ENCODE peak calls at places on chromosome 14, in four cellular contexts. I, U, O and H are unnamed samples.

GRCh38 chr14:64947710-64948611 is 5.4 kb upstream of the GPX2 start:
- DNase-seq in O (no peak), I (no peak), U (no peak), H (no peak)

GRCh38 chr14:61322011-61322798 is 826 bp downstream of the PRKCH start:
- DNase-seq in I (no peak), U (no peak), O (no peak), H (no peak)

GRCh38 chr14:100422556-100423420 is 99.6 kb downstream of the SLC25A47 start:
- DNase-seq in O (no peak), I (no peak), U (no peak), H (no peak)

GRCh38 chr14:70993931-70994330 is 86.7 kb downstream of the PCNX1 start:
- DNase-seq in I (no peak), O (no peak), U (no peak), H (no peak)

GRCh38 chr14:88422919-88423318 is 37.5 kb downstream of the SPATA7 start:
- DNase-seq in U (peak), O (peak), I (no peak), H (no peak)

GRCh38 chr14:32306549-32306948 is 22.5 kb upstream of the AKAP6 start:
- DNase-seq in I (no peak), U (no peak), O (no peak), H (no peak)

GRCh38 chr14:65359503-65359902 is 53.0 kb upstream of the FUT8 start:
- DNase-seq in O (no peak), U (no peak), I (no peak), H (no peak)

GRCh38 chr14:31939934-31940333 is 137.2 kb upstream of the ARHGAP5 start:
- DNase-seq in I (no peak), O (no peak), U (no peak), H (no peak)

GRCh38 chr14:49586673-49587460 is 687 bp upstream of the RPS29 start:
- DNase-seq in I (peak), U (peak), O (peak), H (peak)

GRCh38 chr14:35365130-35366047 is 39.2 kb downstream of the NFKBIA start:
- DNase-seq in U (peak), O (peak), I (peak), H (no peak)

GRCh38 chr14:35895256-35895655 is 69.1 kb downstream of the BRMS1L start:
- DNase-seq in I (no peak), O (no peak), U (no peak), H (no peak)

GRCh38 chr14:95313707-95314106 is 6.0 kb downstream of the CLMN start:
- DNase-seq in I (peak), O (peak), U (no peak), H (no peak)

GRCh38 chr14:77002889-77003288 is 25.6 kb downstream of the IRF2BPL start:
- DNase-seq in I (no peak), O (no peak), U (no peak), H (no peak)

GRCh38 chr14:71139058-71139946 is 232.0 kb downstream of the PCNX1 start:
- DNase-seq in O (peak), U (no peak), I (peak), H (peak)

GRCh38 chr14:21136024-21136423 is 19.8 kb downstream of the OR5AU1 start:
- DNase-seq in U (no peak), O (no peak), I (peak), H (no peak)

GRCh38 chr14:95943699-95944098 is 67.1 kb downstream of the TUNAR start:
- DNase-seq in U (no peak), I (no peak), O (no peak), H (no peak)

GRCh38 chr14:102813691-102814090 is 36.4 kb downstream of the TRAF3 start:
- DNase-seq in U (no peak), O (no peak), I (no peak), H (no peak)

GRCh38 chr14:82182646-82183045 is 649.0 kb upstream of the SEL1L start:
- DNase-seq in O (no peak), U (no peak), I (no peak), H (no peak)

GRCh38 chr14:71478542-71478941 is 453.7 kb upstream of the RGS6 start:
- DNase-seq in I (no peak), U (no peak), O (no peak), H (no peak)

GRCh38 chr14:66918527-66918926 is 270.7 kb upstream of the GARIN2 start:
- DNase-seq in O (no peak), I (no peak), U (no peak), H (no peak)

GRCh38 chr14:95143813-95144620 is 13.3 kb downstream of the DICER1 start:
- DNase-seq in O (no peak), U (no peak), I (peak), H (no peak)

GRCh38 chr14:48274826-48275225 is 599.4 kb upstream of the MDGA2 start:
- DNase-seq in I (no peak), U (no peak), O (no peak), H (no peak)

GRCh38 chr14:71324767-71325272 is 417.6 kb downstream of the PCNX1 start:
- DNase-seq in I (peak), U (no peak), O (no peak), H (peak)

GRCh38 chr14:50099335-50099734 is 17.0 kb downstream of the VCPKMT start:
- DNase-seq in I (no peak), U (no peak), O (no peak), H (no peak)

GRCh38 chr14:32428149-32428548 is 99.1 kb downstream of the AKAP6 start:
- DNase-seq in I (no peak), O (no peak), U (no peak), H (no peak)

GRCh38 chr14:36619853-36620252 is 37.4 kb upstream of the NKX2-8 start:
- DNase-seq in O (no peak), I (no peak), U (no peak), H (no peak)

GRCh38 chr14:60815371-60815770 is 80.8 kb downstream of the MNAT1 start:
- DNase-seq in U (no peak), O (no peak), I (peak), H (no peak)

GRCh38 chr14:71600309-71600708 is 331.9 kb upstream of the RGS6 start:
- DNase-seq in O (no peak), I (no peak), U (no peak), H (no peak)

GRCh38 chr14:21505009-21505553 is 6.1 kb downstream of the METTL3 start:
- DNase-seq in O (no peak), I (peak), U (no peak), H (no peak)

GRCh38 chr14:52950410-52950897 is 396 bp downstream of the FERMT2 start:
- DNase-seq in I (no peak), U (no peak), O (peak), H (peak)

DNA sequence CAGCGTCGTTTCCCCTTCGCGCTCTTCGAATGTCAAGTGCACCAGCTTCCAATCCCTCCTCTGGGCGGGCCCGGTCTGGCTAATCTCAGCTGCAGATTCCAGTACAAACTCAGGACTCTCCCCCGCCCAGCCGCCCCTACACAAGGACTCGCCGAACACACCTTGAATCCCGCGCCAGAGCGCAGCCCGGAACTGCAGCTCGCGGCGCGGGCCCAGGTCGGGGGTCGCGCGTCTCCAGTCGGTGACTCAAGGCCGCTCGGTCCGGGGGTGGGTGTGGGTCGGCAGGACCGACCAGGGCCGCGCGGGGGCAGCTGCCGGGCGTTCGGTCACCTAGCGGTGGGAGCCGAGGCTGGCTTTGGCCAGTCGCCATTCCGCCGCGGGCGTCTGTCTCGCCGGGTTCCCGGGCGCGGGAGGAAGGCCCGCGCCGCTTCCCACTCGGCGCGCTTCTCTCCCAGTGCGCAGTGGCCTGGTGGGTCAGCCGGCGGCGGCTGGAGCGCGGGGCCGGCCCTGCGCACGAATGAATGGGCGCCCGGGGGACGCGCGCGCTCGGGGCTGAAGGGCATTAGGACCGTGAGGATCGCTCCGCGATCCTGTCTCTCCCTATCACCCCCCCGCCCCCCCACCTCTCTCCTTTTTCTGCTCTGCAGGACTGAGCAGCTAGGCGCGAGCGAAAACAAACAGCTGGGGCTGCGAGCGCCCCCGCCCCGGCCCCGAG is at the start of gene GALNT16:
- DNase-seq in U (no peak), O (no peak), I (peak), H (peak)
- TF ChIP-seq CTCF in U (peak), O (peak), I (no peak), H (no peak)

GRCh38 chr14:104634031-104634760 is 29.6 kb upstream of the TMEM179 start:
- DNase-seq in O (no peak), I (no peak), U (no peak), H (no peak)

GRCh38 chr14:104634886-104635570 is 30.5 kb upstream of the TMEM179 start:
- DNase-seq in O (no peak), U (no peak), I (no peak), H (no peak)

GRCh38 chr14:104635717-104636116 is 31.1 kb upstream of the TMEM179 start:
- DNase-seq in O (no peak), U (no peak), I (no peak), H (no peak)

GRCh38 chr14:104637546-104638003 is 33.0 kb upstream of the TMEM179 start:
- DNase-seq in U (no peak), O (no peak), I (no peak), H (no peak)

DNA sequence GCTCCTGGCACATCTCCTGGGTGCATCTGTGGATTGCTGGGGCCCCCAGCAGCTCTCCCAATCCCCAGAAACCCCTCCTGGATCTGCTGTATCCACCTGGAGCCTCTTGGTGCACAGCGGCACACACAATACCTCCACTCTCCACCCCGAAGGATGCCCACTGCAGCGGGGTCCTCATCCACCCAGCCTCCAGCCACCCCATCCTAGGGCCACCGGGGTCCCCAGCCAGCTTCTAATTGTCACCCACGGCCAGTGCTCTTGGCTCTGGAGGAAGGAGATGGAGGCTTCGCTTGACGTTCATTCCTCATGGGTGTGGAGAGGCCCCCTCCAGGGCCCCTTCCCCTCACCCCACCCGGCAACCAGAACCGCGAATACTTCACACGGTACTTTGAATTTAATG is 31.6 kb upstream of the TMEM179 start:
- DNase-seq in U (no peak), O (no peak), I (no peak), H (no peak)
- TF ChIP-seq CTCF in U (no peak), O (no peak), I (no peak), H (no peak)

GRCh38 chr14:41817626-41818025 is 210.9 kb downstream of the LRFN5 start:
- DNase-seq in O (no peak), U (no peak), I (no peak), H (no peak)
- TF ChIP-seq CTCF in O (no peak), U (no peak), I (no peak), H (no peak)

DNA sequence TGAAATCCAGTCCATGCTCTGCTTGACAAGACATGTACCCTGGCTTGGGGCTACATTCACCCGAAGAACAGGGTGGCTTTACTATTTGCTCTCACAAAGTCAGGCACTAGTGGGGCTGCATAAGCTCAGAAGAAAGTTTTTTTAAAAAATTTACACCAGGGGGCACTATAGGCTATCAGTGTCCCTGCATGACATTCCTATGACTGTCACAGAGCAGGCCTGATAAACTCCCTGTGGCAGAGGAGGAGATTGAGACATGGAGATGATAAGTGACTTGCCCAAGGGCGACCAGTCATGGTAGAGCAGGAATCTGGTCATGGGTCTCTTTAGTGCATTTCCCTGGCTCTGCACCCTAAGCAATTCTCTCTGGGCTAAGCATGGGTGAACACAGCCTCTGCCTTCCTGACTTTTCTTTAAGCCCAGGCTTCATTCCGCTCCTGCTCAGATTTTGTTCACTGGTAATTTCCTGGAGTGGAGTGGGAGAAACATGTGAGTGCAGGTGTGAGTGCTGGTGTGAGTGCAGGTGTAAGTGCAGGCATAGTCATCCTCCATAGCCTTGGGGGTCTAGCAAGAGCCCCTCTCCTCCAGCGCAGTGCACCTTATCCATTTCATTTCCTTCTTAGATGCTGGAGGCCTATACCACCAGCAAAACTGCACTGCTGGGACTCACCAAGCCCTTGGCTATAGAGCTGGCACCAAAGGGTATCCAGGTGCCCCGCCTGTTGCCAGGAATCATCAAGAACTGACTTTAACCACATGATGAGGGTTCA is 91.6 kb downstream of the DHRS2 start:
- DNase-seq in O (peak), U (no peak), I (peak), H (no peak)
- TF ChIP-seq CTCF in O (peak), U (peak), I (no peak), H (peak)

DNA sequence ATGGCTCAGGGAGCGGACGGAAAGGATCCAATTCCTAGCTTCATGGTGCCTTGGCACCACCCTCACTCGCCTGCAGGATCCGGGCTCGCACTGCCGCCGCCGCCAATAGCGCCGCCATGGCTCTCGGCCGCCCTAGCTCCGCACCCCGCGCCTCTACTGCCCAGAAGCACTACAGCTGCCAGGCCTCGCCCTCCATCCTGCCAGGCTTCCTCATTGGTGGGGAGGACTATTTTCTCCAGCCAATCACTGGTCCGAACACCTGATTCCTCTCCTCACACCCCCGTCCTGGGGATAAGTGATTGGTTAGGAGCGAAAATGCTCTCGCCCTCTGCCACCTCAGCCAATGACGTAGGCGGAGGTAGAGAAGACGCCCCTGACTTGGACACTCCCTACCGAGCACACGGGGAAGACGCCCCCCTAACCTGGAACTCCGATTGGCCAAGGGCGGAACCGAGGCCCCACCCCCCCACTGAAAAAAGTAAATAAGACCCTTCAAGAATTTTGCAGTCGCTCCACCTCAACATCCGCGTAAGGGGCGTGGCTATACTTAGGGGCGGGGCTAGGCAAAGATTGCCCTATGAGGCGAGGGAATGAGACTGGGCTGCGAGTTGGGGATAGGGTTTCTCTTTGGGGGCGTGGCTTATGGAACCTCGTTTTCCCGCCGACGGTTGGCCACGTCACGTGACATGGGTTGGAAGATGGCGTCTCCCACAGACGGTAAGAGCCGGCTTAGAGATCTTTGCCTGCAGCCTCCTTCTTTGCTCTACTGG is at the start of the genes ALDH6A1 and LIN52:
- DNase-seq in I (peak), U (peak), O (peak), H (peak)
- TF ChIP-seq CTCF in I (peak), U (no peak), O (peak), H (no peak)

DNA sequence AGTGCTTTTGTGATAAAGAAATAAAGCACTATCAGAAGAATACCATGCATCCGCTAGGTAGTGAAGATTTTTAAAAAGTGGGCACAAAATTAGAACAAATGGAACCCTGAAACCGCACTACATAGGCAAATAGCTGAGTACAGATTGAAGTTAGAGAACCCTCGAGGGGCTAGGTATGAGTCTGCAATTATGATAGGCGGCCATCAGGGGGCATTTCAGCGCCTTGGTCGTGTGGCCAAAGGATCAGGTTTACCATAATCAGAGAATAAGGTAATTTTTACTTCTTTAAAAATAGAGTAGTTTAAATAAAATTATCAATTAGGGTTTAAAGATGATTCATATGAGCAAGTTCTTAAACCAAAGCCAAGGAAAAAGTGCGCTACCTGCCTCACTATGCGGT is 129.8 kb downstream of the TMX1 start:
- DNase-seq in I (peak), U (no peak), O (no peak), H (peak)
- TF ChIP-seq CTCF in I (peak), U (peak), O (peak), H (peak)

GRCh38 chr14:93135399-93135798 is 19.7 kb upstream of the ITPK1 start:
- DNase-seq in O (no peak), I (no peak), U (no peak), H (no peak)

GRCh38 chr14:93142854-93143652 is 27.3 kb upstream of the ITPK1 start:
- DNase-seq in O (no peak), I (no peak), U (no peak), H (no peak)

GRCh38 chr14:93136009-93136408 is 20.3 kb upstream of the ITPK1 start:
- DNase-seq in O (no peak), U (no peak), I (no peak), H (no peak)

GRCh38 chr14:93133476-93133875 is 17.8 kb upstream of the ITPK1 start:
- DNase-seq in O (peak), I (no peak), U (no peak), H (no peak)

DNA sequence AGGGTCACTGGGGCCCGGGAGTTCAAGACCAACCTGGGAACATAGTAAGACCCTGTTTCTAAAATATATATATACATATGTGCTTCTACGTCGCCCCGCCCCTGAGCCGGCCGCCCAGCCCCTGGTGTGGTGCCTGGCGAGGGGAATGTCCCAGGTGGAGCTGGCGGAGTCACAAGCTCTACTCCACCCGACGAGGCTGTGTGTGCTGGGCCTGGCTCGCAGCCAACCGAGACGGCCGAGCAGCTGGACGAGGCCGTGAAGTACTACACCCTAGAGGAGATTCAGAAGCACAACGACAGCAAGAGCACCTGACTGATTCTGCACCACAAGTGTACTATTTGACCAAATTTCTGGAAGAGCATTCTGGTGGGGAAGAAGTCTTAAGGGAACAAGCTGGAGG is 22.1 kb upstream of the ITPK1 start:
- DNase-seq in O (no peak), U (no peak), I (no peak), H (no peak)
- TF ChIP-seq CTCF in O (no peak), U (no peak), I (no peak), H (no peak)

GRCh38 chr14:34065690-34066391 is 115.0 kb upstream of the EGLN3 start:
- DNase-seq in U (no peak), I (no peak), O (no peak), H (no peak)

GRCh38 chr14:34063470-34064164 is 112.7 kb upstream of the EGLN3 start:
- DNase-seq in U (no peak), O (no peak), I (no peak), H (no peak)

GRCh38 chr14:34063042-34063441 is 112.2 kb upstream of the EGLN3 start:
- DNase-seq in U (no peak), I (no peak), O (no peak), H (no peak)

GRCh38 chr14:34065222-34065621 is 114.3 kb upstream of the EGLN3 start:
- DNase-seq in O (no peak), U (no peak), I (no peak), H (no peak)

DNA sequence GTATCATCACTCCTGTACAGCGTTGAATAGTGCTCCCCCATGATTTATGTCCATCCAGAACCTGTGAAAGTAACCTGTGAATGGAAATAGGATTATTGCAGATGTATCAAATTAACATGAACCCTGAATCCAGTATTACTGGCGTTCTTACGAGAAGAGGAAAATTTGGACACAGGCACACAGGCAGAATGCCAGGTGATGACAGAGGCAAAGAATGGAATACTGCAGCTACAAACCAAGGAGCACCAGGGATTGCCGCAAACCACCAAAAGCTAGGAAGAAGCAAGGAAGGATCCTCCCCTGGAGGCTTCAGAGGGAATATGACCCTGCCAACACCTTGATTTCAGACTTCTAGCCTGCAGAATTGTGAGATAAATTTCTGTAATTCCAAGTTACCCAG is 113.5 kb upstream of the EGLN3 start:
- DNase-seq in U (no peak), I (no peak), O (peak), H (no peak)
- TF ChIP-seq CTCF in U (no peak), I (no peak), O (no peak), H (no peak)

GRCh38 chr14:86625637-86626036 is 1095.7 kb downstream of the FLRT2 start:
- DNase-seq in U (no peak), I (no peak), O (peak), H (no peak)
- TF ChIP-seq CTCF in U (no peak), I (no peak), O (no peak), H (no peak)